ENCODE peak calls at places on chromosomes 13 and 19, in seven cellular contexts. C, A, W, O, M, P and H are unnamed samples.

GRCh38 chr13:40161008-40161694 is 505.3 kb downstream of the FOXO1 start:
- DNase-seq in W (no peak), O (no peak), P (no peak), M (no peak), C (no peak), A (no peak), H (no peak)

GRCh38 chr19:27765397-27765796 is 1447.6 kb downstream of the UQCRFS1 start:
- DNase-seq in O (no peak), W (no peak), P (no peak), M (no peak), C (no peak), A (no peak), H (no peak)

GRCh38 chr13:27170521-27171243 is 929 bp downstream of the USP12 start:
- DNase-seq in C (peak; percentile 70), A (peak; percentile 59), P (no peak), W (peak; percentile 50), M (no peak), O (no peak), H (peak; percentile 39)

GRCh38 chr13:44489751-44490150 is 86.4 kb downstream of the TSC22D1 start:
- DNase-seq in O (no peak), P (no peak), A (no peak), C (no peak), M (no peak), W (no peak), H (no peak)

GRCh38 chr19:42397315-42398166 is 7.4 kb upstream of the CNFN start:
- DNase-seq in A (no peak), M (no peak), O (no peak), W (no peak), C (no peak), P (no peak), H (no peak)

GRCh38 chr13:97631158-97631557 is 197.2 kb downstream of the RAP2A start:
- DNase-seq in W (no peak), C (no peak), O (no peak), M (no peak), P (no peak), A (no peak), H (no peak)

GRCh38 chr13:63449549-63449948 is 2033.9 kb upstream of the PCDH20 start:
- DNase-seq in A (no peak), W (no peak), O (no peak), P (no peak), M (no peak), C (no peak), H (no peak)

GRCh38 chr13:103539265-103539664 is 473.0 kb upstream of the SLC10A2 start:
- DNase-seq in A (no peak), W (no peak), O (no peak), M (no peak), P (no peak), C (no peak), H (no peak)

GRCh38 chr13:53200498-53201453 is 172.2 kb downstream of the OLFM4 start:
- DNase-seq in A (peak; percentile 58), C (peak; percentile 53), M (peak; percentile 1), P (no peak), O (peak; percentile 9), W (peak; percentile 41), H (peak; percentile 8)

GRCh38 chr19:40489882-40490230 is 23.1 kb downstream of the SPTBN4 start:
- DNase-seq in M (no peak), O (no peak), W (no peak), A (no peak), C (no peak), P (no peak), H (no peak)

GRCh38 chr13:99129050-99129449 is 71.6 kb upstream of the UBAC2 start:
- DNase-seq in P (no peak), C (no peak), O (no peak), A (no peak), M (no peak), W (no peak), H (no peak)
- H3K27ac ChIP-seq in P (no peak overlapping the region), C (no peak overlapping the region), O (no peak overlapping the region), A (no peak overlapping the region), M (no peak overlapping the region), W (no peak overlapping the region), H (no peak overlapping the region)

GRCh38 chr13:20301391-20302071 is 69.4 kb upstream of the GJB6 start:
- DNase-seq in W (peak; percentile 35), A (peak; percentile 72), O (peak; percentile 13), P (no peak), M (no peak), C (peak; percentile 48), H (no peak)
- H3K27ac ChIP-seq in W (no peak overlapping the region), A (no peak overlapping the region), O (no peak overlapping the region), P (no peak overlapping the region), M (no peak overlapping the region), C (no peak overlapping the region), H (no peak overlapping the region)

GRCh38 chr19:55683449-55684261 is 8.6 kb downstream of the EPN1 start:
- DNase-seq in A (no peak), C (no peak), M (no peak), P (no peak), W (peak; percentile 2), O (no peak), H (no peak)
- H3K27ac ChIP-seq in A (no peak overlapping the region), C (no peak overlapping the region), M (no peak overlapping the region), P (no peak overlapping the region), W (no peak overlapping the region), O (no peak overlapping the region), H (no peak overlapping the region)

DNA sequence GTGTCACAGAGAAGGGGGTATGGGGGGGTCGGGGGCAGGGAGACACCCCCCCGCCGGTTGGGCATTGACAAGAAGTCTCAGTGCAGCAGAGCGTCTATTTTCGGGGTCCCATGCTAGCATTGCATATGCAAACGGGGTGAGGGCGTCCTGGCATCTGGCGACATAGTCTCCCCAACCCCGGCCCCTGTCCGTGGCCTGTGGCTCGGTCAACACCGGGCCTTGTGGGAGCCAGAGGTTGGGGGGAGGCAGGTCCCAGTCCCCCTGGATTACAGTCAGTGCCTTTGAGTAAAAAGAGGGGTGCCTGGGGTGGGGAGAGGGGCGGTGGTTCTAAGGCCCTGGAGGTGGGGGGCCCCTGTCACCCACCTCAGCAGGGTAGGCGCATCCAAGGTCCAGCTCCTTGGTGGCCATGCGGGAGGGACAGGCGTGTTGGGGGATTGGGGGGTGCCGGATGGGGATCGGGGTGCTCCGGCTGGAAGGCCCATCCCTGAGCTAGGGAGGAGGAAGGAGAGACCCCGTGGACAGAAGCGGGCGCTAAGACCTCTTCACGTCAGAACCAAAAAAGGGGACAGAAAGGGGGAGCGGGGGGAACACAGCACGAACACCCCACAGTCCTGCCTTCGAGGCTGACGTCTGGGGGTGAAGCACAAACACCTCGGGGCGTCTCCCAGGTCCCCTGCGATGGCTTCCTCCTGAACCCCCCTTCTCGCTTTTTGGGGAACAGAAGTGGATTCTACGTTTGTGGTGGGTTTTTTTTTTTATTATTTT is 20.9 kb downstream of the ZBTB7A start:
- DNase-seq in O (no peak), C (no peak), W (no peak), P (no peak), M (no peak), A (no peak), H (no peak)
- H3K27ac ChIP-seq in O (no peak overlapping the region), C (no peak overlapping the region), W (no peak overlapping the region), P (peak overlapping the region; percentile 33), M (no peak overlapping the region), A (no peak overlapping the region), H (peak overlapping the region; percentile 90)

DNA sequence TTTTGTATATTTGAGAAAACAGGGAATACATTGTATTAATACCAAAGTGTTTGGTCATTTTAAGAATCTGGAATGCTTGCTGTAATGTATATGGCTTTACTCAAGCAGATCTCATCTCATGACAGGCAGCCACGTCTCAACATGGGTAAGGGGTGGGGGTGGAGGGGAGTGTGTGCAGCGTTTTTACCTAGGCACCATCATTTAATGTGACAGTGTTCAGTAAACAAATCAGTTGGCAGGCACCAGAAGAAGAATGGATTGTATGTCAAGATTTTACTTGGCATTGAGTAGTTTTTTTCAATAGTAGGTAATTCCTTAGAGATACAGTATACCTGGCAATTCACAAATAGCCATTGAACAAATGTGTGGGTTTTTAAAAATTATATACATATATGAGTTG is 17.2 kb downstream of the KLF5 start:
- DNase-seq in A (no peak), O (no peak), M (peak; percentile 27), W (no peak), C (no peak), P (no peak), H (no peak)
- H3K27ac ChIP-seq in A (no peak overlapping the region), O (no peak overlapping the region), M (no peak overlapping the region), W (no peak overlapping the region), C (no peak overlapping the region), P (no peak overlapping the region), H (no peak overlapping the region)

DNA sequence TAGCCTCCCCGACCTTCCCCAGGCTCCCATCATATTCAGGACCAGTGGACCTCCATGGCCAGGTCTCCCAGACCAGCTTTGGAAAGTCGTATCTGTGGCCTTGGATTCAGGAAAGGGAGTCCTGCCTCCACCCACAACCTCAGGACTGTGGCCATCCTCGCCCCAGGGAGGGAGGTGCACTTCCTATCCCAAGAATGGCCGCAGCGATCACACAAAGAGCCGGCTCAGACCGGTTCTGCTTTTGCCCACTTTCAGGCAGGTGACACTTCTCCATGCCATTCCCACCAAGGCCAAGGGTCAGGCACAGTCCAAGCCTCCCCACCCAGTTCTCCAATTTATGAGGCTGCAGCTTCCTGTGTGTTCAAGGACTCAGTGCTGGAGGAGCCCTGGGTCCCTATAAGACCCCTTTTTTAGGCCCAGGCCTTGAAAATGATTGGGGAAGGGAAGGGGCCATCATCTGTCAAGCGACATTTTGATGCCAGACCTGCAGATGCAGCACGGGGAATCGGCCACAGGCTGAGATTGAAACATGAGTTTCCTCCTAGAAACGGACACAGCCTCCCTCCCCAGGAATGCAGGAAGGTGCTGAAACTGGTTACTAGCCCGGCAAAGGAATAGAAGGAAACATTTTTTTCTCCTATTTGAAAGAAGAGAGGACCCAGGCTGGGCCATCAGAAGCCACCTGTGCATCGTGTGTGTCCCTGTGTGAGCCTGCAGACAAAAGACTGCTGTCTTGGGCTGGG is 65.6 kb upstream of the USE1 start:
- DNase-seq in M (no peak), P (no peak), A (no peak), O (no peak), W (no peak), C (no peak), H (no peak)
- H3K27ac ChIP-seq in M (no peak overlapping the region), P (no peak overlapping the region), A (no peak overlapping the region), O (no peak overlapping the region), W (no peak overlapping the region), C (no peak overlapping the region), H (no peak overlapping the region)

GRCh38 chr13:32737111-32737571 is 150.9 kb downstream of the PDS5B start:
- DNase-seq in P (no peak), W (no peak), O (peak; percentile 23), A (peak; percentile 40), M (no peak), C (no peak), H (no peak)

GRCh38 chr13:32736648-32737047 is 150.4 kb downstream of the PDS5B start:
- DNase-seq in P (no peak), C (no peak), M (no peak), W (no peak), A (no peak), O (no peak), H (no peak)

GRCh38 chr13:32734511-32734910 is 148.3 kb downstream of the PDS5B start:
- DNase-seq in M (peak; percentile 88), A (peak; percentile 53), P (no peak), W (no peak), O (peak; percentile 86), C (no peak), H (no peak)

GRCh38 chr13:32735859-32736258 is 149.6 kb downstream of the PDS5B start:
- DNase-seq in P (no peak), W (no peak), A (no peak), O (no peak), C (no peak), M (no peak), H (no peak)

GRCh38 chr13:32737679-32738078 is 151.4 kb downstream of the PDS5B start:
- DNase-seq in P (no peak), A (no peak), C (no peak), M (no peak), O (no peak), W (no peak), H (no peak)
- H3K27ac ChIP-seq in P (peak overlapping the region; percentile 76), A (no peak overlapping the region), C (no peak overlapping the region), M (no peak overlapping the region), O (peak overlapping the region; percentile 74), W (peak overlapping the region; percentile 42), H (no peak overlapping the region)